ENCODE peak calls at places on chromosomes 1 and 21, in seven cellular contexts. A is SK-MEL-5; K is fibroblast of pulmonary artery; R is endothelial cell; G is LNCaP clone FGC; S is effector memory CD4-positive, alpha-beta T cell; Q is Caco-2. T is an unnamed sample.

GRCh38 chr1:83500987-83501591 is 497.8 kb downstream of the TTLL7 start:
- DNase-seq in Q (no peak), A (no peak), G (no peak), K (no peak), R (no peak), S (no peak), T (no peak)

GRCh38 chr1:231162300-231162969 is 577 bp downstream of the TRIM67 start:
- DNase-seq in K (peak), A (no peak), R (peak), S (no peak), G (no peak), Q (peak), T (no peak)

GRCh38 chr1:42947965-42948732 is 10.5 kb downstream of the SLC2A1 start:
- DNase-seq in G (no peak), K (no peak), Q (no peak), S (no peak), A (no peak), R (no peak), T (no peak)

GRCh38 chr21:32424674-32425073 is 12.2 kb downstream of the EVA1C start:
- DNase-seq in K (no peak), G (no peak), A (no peak), Q (no peak), S (no peak), R (no peak), T (no peak)

GRCh38 chr1:225070972-225071371 is 141.5 kb downstream of the DNAH14 start:
- DNase-seq in Q (no peak), A (no peak), S (no peak), G (no peak), K (no peak), R (no peak), T (no peak)

GRCh38 chr1:41779350-41779749 is 139.4 kb downstream of the HIVEP3 start:
- DNase-seq in A (no peak), R (no peak), Q (no peak), G (no peak), S (no peak), K (no peak), T (no peak)

GRCh38 chr1:67134692-67135091 is at the start of gene C1orf141:
- DNase-seq in S (no peak), R (peak), A (no peak), Q (no peak), G (no peak), K (peak), T (no peak)

GRCh38 chr1:202416641-202417040 is 68.1 kb downstream of the PPP1R12B start:
- DNase-seq in R (no peak), K (no peak), Q (no peak), G (no peak), A (no peak), S (no peak), T (no peak)

GRCh38 chr1:109792056-109792831 is 28.5 kb upstream of the EPS8L3 start:
- DNase-seq in Q (peak), S (no peak), A (no peak), K (peak), G (no peak), R (peak), T (no peak)

GRCh38 chr1:199978408-199978940 is 49.0 kb upstream of the NR5A2 start:
- DNase-seq in A (no peak), Q (no peak), K (peak), S (no peak), R (no peak), G (no peak), T (no peak)

GRCh38 chr1:215905493-215906095 is 338.5 kb downstream of the KCTD3 start:
- DNase-seq in Q (no peak), R (no peak), K (no peak), A (no peak), S (no peak), G (no peak), T (no peak)

GRCh38 chr1:9542425-9542824 is 3.2 kb downstream of the SLC25A33 start:
- DNase-seq in G (peak), A (no peak), R (no peak), S (no peak), K (peak), Q (no peak), T (peak)

GRCh38 chr1:155859881-155860841 is 794 bp downstream of the SYT11 start:
- DNase-seq in R (peak), A (peak), K (peak), G (no peak), S (peak), Q (no peak), T (peak)

GRCh38 chr1:3350441-3351261 is 103.8 kb upstream of the ARHGEF16 start:
- DNase-seq in K (no peak), G (no peak), Q (no peak), S (no peak), R (no peak), A (peak), T (no peak)

GRCh38 chr1:243447342-243447741 is 191.5 kb downstream of the SDCCAG8 start:
- DNase-seq in K (peak), G (no peak), A (no peak), R (no peak), Q (no peak), S (no peak), T (no peak)

GRCh38 chr1:170586321-170586855 is 54.4 kb downstream of the GORAB start:
- DNase-seq in K (peak), S (no peak), A (no peak), Q (no peak), R (no peak), G (no peak), T (no peak)

GRCh38 chr1:53551428-53551995 is 92.3 kb downstream of the DMRTB1 start:
- DNase-seq in A (no peak), Q (no peak), S (no peak), G (no peak), K (no peak), R (no peak), T (no peak)

GRCh38 chr1:61173118-61173517 is 90.8 kb downstream of the NFIA start:
- DNase-seq in A (no peak), R (no peak), Q (no peak), K (no peak), S (no peak), G (no peak), T (no peak)

GRCh38 chr1:181324797-181325616 is 158.3 kb upstream of the CACNA1E start:
- DNase-seq in R (no peak), K (no peak), G (no peak), A (no peak), Q (no peak), S (no peak), T (no peak)

GRCh38 chr1:6248798-6249731 is 5.1 kb downstream of the HES3 start:
- DNase-seq in Q (no peak), G (no peak), K (no peak), R (no peak), A (no peak), S (no peak), T (no peak)

GRCh38 chr1:26597629-26598039 is 68.1 kb downstream of the RPS6KA1 start:
- DNase-seq in G (no peak), K (peak), R (no peak), Q (peak), A (peak), S (no peak), T (peak)

GRCh38 chr1:57319165-57319564 is 104.7 kb downstream of the DAB1 start:
- DNase-seq in K (peak), A (no peak), G (no peak), S (no peak), R (no peak), Q (no peak), T (no peak)

GRCh38 chr21:20443558-20444155 is 554.6 kb upstream of the NCAM2 start:
- DNase-seq in S (no peak), R (no peak), A (peak), G (peak), K (no peak), Q (peak), T (peak)

GRCh38 chr1:226882631-226883409 is 12.4 kb downstream of the PSEN2 start:
- DNase-seq in Q (no peak), K (no peak), S (no peak), A (no peak), G (no peak), R (no peak), T (peak)

GRCh38 chr1:156706647-156707008 is 1.2 kb upstream of the CRABP2 start:
- DNase-seq in K (no peak), S (no peak), Q (peak), A (no peak), R (no peak), G (no peak), T (no peak)

GRCh38 chr1:32933742-32934322 is 30.8 kb downstream of the RNF19B start:
- DNase-seq in S (no peak), Q (peak), K (peak), R (peak), G (peak), A (peak), T (no peak)

GRCh38 chr1:20359451-20360330 is 69.0 kb downstream of the VWA5B1 start:
- DNase-seq in K (no peak), Q (no peak), G (no peak), S (no peak), R (no peak), A (no peak), T (peak)

GRCh38 chr21:19076031-19076430 is 672.4 kb upstream of the TMPRSS15 start:
- DNase-seq in S (no peak), G (no peak), Q (no peak), R (no peak), A (no peak), K (no peak), T (no peak)

GRCh38 chr1:36212782-36213181 is 11.5 kb upstream of the THRAP3 start:
- DNase-seq in Q (no peak), K (no peak), A (no peak), R (no peak), G (no peak), S (no peak), T (no peak)

GRCh38 chr1:226125831-226126230 is 60.7 kb downstream of the ACBD3 start:
- DNase-seq in R (no peak), S (no peak), G (no peak), K (no peak), Q (no peak), A (no peak), T (no peak)